ENCODE peak calls at places on chromosomes 4 and X, in ten cellular contexts. M is left colon; J is activated naive CD4-positive, alpha-beta T cell; V is WTC11; K is dorsolateral prefrontal cortex; X is left cardiac atrium; F is NCI-H1105 treated with DMSO at 0.1 percent for 48 hours; L is Right ventricle myocardium superior; P is EL; T is natural killer cell. U is an unnamed sample.

GRCh38 chr4:119025440-119025839 is 110.2 kb upstream of the MYOZ2 start:
- DNase-seq in L (no peak), T (no peak), K (no peak), X (peak; percentile 29), P (peak; percentile 64), V (no peak), M (peak; percentile 61), F (no peak), J (no peak), U (peak; percentile 73)

GRCh38 chr4:145580906-145581305 is 38.3 kb upstream of the MMAA start:
- DNase-seq in V (no peak), L (no peak), J (no peak), X (no peak), M (no peak), T (no peak), F (no peak), P (no peak), K (no peak), U (peak; percentile 85)

GRCh38 chr4:38665846-38666490 is 2.0 kb downstream of the KLF3 start:
- DNase-seq in F (no peak), K (no peak), V (no peak), T (no peak), J (no peak), P (no peak), M (no peak), L (no peak), X (no peak), U (peak; percentile 1)

GRCh38 chrX:9997524-9997923 is 30.4 kb downstream of the CLDN34 start:
- DNase-seq in V (no peak), L (no peak), M (no peak), J (no peak), K (no peak), T (no peak), P (no peak), F (no peak), X (no peak), U (no peak)

GRCh38 chr4:157242871-157243270 is 22.3 kb downstream of the GRIA2 start:
- DNase-seq in X (no peak), F (no peak), K (no peak), M (no peak), J (no peak), P (no peak), L (no peak), V (no peak), T (no peak), U (no peak)

GRCh38 chrX:72021975-72022374 is 109.7 kb downstream of the RTL5 start:
- DNase-seq in L (no peak), K (no peak), M (no peak), P (no peak), F (no peak), J (no peak), T (no peak), X (no peak), V (peak; percentile 47), U (peak; percentile 26)

GRCh38 chr4:168334053-168334452 is 15.5 kb upstream of the DDX60 start:
- DNase-seq in F (no peak), J (no peak), X (no peak), L (no peak), T (no peak), M (no peak), K (no peak), P (no peak), V (no peak), U (no peak)

GRCh38 chr4:16626945-16627344 is 271.5 kb downstream of the LDB2 start:
- DNase-seq in T (no peak), M (no peak), F (no peak), K (peak; percentile 40), X (peak; percentile 53), V (no peak), J (no peak), L (no peak), P (peak; percentile 94), U (peak; percentile 82)

GRCh38 chrX:102604327-102604726 is 5.0 kb downstream of the ARMCX5 start:
- DNase-seq in P (no peak), X (no peak), K (no peak), L (no peak), J (no peak), T (no peak), M (no peak), F (no peak), V (no peak), U (no peak)

GRCh38 chr4:176444741-176445140 is 125.0 kb downstream of the SPCS3 start:
- DNase-seq in V (no peak), K (no peak), F (no peak), X (no peak), L (no peak), P (peak; percentile 69), M (no peak), J (no peak), T (no peak), U (peak; percentile 67)

GRCh38 chr4:36716874-36717273 is 435.5 kb downstream of the DTHD1 start:
- DNase-seq in T (no peak), V (no peak), M (no peak), L (no peak), X (no peak), F (no peak), J (no peak), K (no peak), P (no peak), U (peak; percentile 7)

GRCh38 chrX:71515039-71515398 is 17.9 kb upstream of the OGT start:
- DNase-seq in V (no peak), K (no peak), M (no peak), L (peak; percentile 48), F (no peak), T (no peak), J (no peak), P (peak; percentile 3), X (no peak), U (peak; percentile 38)

GRCh38 chrX:2967998-2968909 is 38.1 kb upstream of the ARSH start:
- DNase-seq in T (no peak), F (no peak), L (peak; percentile 37), P (peak; percentile 55), M (peak; percentile 24), J (no peak), K (peak; percentile 22), X (no peak), V (no peak), U (peak; percentile 50)

GRCh38 chr4:101398807-101399206 is 51.5 kb upstream of the PPP3CA start:
- DNase-seq in P (no peak), V (no peak), K (no peak), X (no peak), L (no peak), M (no peak), T (no peak), F (no peak), J (no peak), U (no peak)

GRCh38 chrX:9285342-9285771 is 179.5 kb upstream of the TBL1X start:
- DNase-seq in F (no peak), X (no peak), T (no peak), K (no peak), V (no peak), J (peak; percentile 11), L (no peak), M (no peak), P (no peak), U (peak; percentile 32)

GRCh38 chr4:38728651-38729141 is 54.1 kb downstream of the TLR10 start:
- DNase-seq in J (no peak), V (peak; percentile 31), T (no peak), X (no peak), F (peak; percentile 9), K (no peak), L (no peak), M (peak; percentile 79), P (no peak), U (peak; percentile 67)

GRCh38 chr4:94813221-94813620 is 55.5 kb downstream of the BMPR1B start:
- DNase-seq in T (no peak), P (no peak), K (no peak), V (no peak), X (no peak), F (no peak), L (no peak), M (no peak), J (no peak), U (no peak)

GRCh38 chr4:5940470-5941203 is 47.8 kb upstream of the CRMP1 start:
- DNase-seq in M (no peak), J (no peak), X (no peak), F (peak; percentile 72), K (no peak), P (peak; percentile 13), L (no peak), V (no peak), T (no peak), U (peak; percentile 2)

GRCh38 chrX:63013549-63013948 is 337.6 kb downstream of the SPIN4 start:
- DNase-seq in K (no peak), M (no peak), L (no peak), X (no peak), P (no peak), T (no peak), J (no peak), V (no peak), F (no peak), U (no peak)